ENCODE peak calls at places on chromosome X, in six cellular contexts. P is fibroblast of gingiva; K is stimulated activated naive CD8-positive, alpha-beta T cell treated with anti-CD3 and anti-CD28 coated beads, Interleukin-15, amount 100 ng/mL, for 72 hours; G is amygdala; F is fibroblast of pulmonary artery; V is HCT116. L is an unnamed sample.

GRCh38 chrX:118644378-118644777 is 83.0 kb upstream of the IL13RA1 start:
- DNase-seq in K (no peak), V (peak), G (no peak), P (peak), F (peak), L (peak)

GRCh38 chrX:83022020-83022419 is 486.1 kb upstream of the POU3F4 start:
- DNase-seq in P (peak), K (no peak), F (no peak), G (no peak), V (no peak), L (no peak)

GRCh38 chrX:78092296-78092695 is 11.8 kb upstream of the PGK1 start:
- DNase-seq in G (no peak), F (peak), P (peak), K (no peak), V (peak), L (peak)

GRCh38 chrX:33908898-33909297 is 223.2 kb downstream of the FAM47A start:
- DNase-seq in P (no peak), G (no peak), V (no peak), F (no peak), K (no peak), L (no peak)

GRCh38 chrX:123736333-123736921 is 3.6 kb upstream of the THOC2 start:
- DNase-seq in F (no peak), V (no peak), P (peak), G (no peak), K (no peak), L (peak)

GRCh38 chrX:31483336-31483735 is 411.5 kb upstream of the FTHL17 start:
- DNase-seq in F (peak), P (peak), V (no peak), K (no peak), G (no peak), L (peak)

GRCh38 chrX:122582280-122582679 is 601.8 kb upstream of the GRIA3 start:
- DNase-seq in P (no peak), F (no peak), G (no peak), V (no peak), K (no peak), L (peak)

GRCh38 chrX:78831523-78831922 is 84.0 kb downstream of the LPAR4 start:
- DNase-seq in G (no peak), V (no peak), K (no peak), P (no peak), F (no peak), L (no peak)

GRCh38 chrX:12383196-12383595 is 244.9 kb downstream of the FRMPD4 start:
- DNase-seq in P (no peak), F (no peak), K (no peak), G (no peak), V (no peak), L (no peak)

GRCh38 chrX:37684918-37685317 is 673 bp upstream of the XK start:
- DNase-seq in K (no peak), P (no peak), V (no peak), G (no peak), F (no peak), L (no peak)

GRCh38 chrX:1385251-1385794 is 6.6 kb downstream of the SLC25A6 start:
- DNase-seq in V (no peak), G (no peak), F (no peak), K (no peak), P (no peak), L (no peak)

GRCh38 chrX:139475432-139475831 is 55.1 kb upstream of the F9 start:
- DNase-seq in P (no peak), F (no peak), G (no peak), K (no peak), V (no peak), L (no peak)

GRCh38 chrX:9227276-9227675 is 193.3 kb upstream of the FAM9B start:
- DNase-seq in K (no peak), G (no peak), P (no peak), F (no peak), V (no peak), L (peak)

GRCh38 chrX:74911494-74911893 is 13.8 kb downstream of the NEXMIF start:
- DNase-seq in F (no peak), P (no peak), G (no peak), K (no peak), V (no peak), L (no peak)

GRCh38 chrX:107826286-107827136 is 845 bp downstream of the MID2 start:
- DNase-seq in P (peak), G (peak), F (peak), V (no peak), K (peak), L (peak)

GRCh38 chrX:130878350-130879341 is 24.4 kb downstream of the ENOX2 start:
- DNase-seq in K (no peak), P (peak), G (peak), F (peak), V (peak), L (peak)

GRCh38 chrX:9337056-9337455 is 127.8 kb upstream of the TBL1X start:
- DNase-seq in P (peak), V (no peak), G (peak), F (peak), K (no peak), L (peak)

GRCh38 chrX:109336141-109336540 is 145.7 kb downstream of the GUCY2F start:
- DNase-seq in F (no peak), P (no peak), V (no peak), G (no peak), K (no peak), L (no peak)

GRCh38 chrX:131139072-131139471 is 80.9 kb downstream of the ARHGAP36 start:
- DNase-seq in V (no peak), F (no peak), P (no peak), K (no peak), G (no peak), L (no peak)

GRCh38 chrX:25021132-25021498 is 5.3 kb upstream of the ARX start:
- DNase-seq in G (no peak), F (no peak), P (no peak), V (no peak), K (no peak), L (no peak)

GRCh38 chrX:151488677-151489076 is 74.8 kb upstream of the PASD1 start:
- DNase-seq in F (no peak), P (no peak), G (no peak), V (peak), K (no peak), L (no peak)

GRCh38 chrX:45295587-45295986 is 94.9 kb upstream of the DIPK2B start:
- DNase-seq in P (peak), G (no peak), F (peak), K (no peak), V (peak), L (peak)

GRCh38 chrX:144253356-144253755 is 369.5 kb downstream of the UBE2NL start:
- DNase-seq in F (no peak), G (no peak), K (no peak), V (no peak), P (no peak), L (no peak)

L was measured in foreskin fibroblast.